ENCODE peak calls at places on chromosomes 7 and 10, in seven cellular contexts. M is heart left ventricle; X is tibial artery; V is right cardiac atrium; Z is pancreas; S is cardiac muscle cell; F is CD8-positive, alpha-beta memory T cell. K is an unnamed sample. For H3K4me1, the result is how much of the 10 kb centered on the place peaks cover.

GRCh38 chr10:128078136-128078969 is 47.9 kb downstream of the MKI67 start:
- DNase-seq in M (no peak), X (no peak), V (peak), Z (no peak), S (peak), F (no peak), K (no peak)

GRCh38 chr10:42850931-42851330 is 68.3 kb downstream of the BMS1 start:
- DNase-seq in M (no peak), X (no peak), V (no peak), Z (no peak), S (no peak), F (no peak), K (no peak)

GRCh38 chr10:3465406-3465891 is 292.9 kb upstream of the PITRM1 start:
- DNase-seq in M (no peak), X (no peak), V (no peak), Z (no peak), S (peak), F (no peak), K (no peak)

GRCh38 chr10:126638542-126638941 is 32.0 kb downstream of the C10orf90 start:
- DNase-seq in M (no peak), X (no peak), V (no peak), Z (no peak), S (no peak), F (no peak), K (no peak)

GRCh38 chr7:166370-167060 is 25.9 kb upstream of the FAM20C start:
- DNase-seq in M (peak), X (no peak), V (peak), Z (no peak), S (peak), F (no peak), K (no peak)

GRCh38 chr10:68125770-68126169 is 16.5 kb downstream of the MYPN start:
- DNase-seq in M (no peak), X (no peak), V (no peak), Z (no peak), S (no peak), F (no peak), K (no peak)

GRCh38 chr10:93461124-93461806 is 20.9 kb downstream of the MYOF start:
- DNase-seq in M (no peak), X (no peak), V (no peak), Z (no peak), S (no peak), F (no peak), K (no peak)

GRCh38 chr10:72784551-72785421 is 92.8 kb downstream of the MCU start:
- DNase-seq in M (peak), X (peak), V (peak), Z (peak), S (peak), F (no peak), K (no peak)

GRCh38 chr7:1994931-1995330 is 237.8 kb downstream of the MAD1L1 start:
- DNase-seq in M (no peak), X (no peak), V (peak), Z (no peak), S (no peak), F (no peak), K (no peak)

GRCh38 chr10:118953598-118953997 is 75.9 kb upstream of the NANOS1 start:
- DNase-seq in M (no peak), X (no peak), V (no peak), Z (no peak), S (no peak), F (no peak), K (no peak)

DNA sequence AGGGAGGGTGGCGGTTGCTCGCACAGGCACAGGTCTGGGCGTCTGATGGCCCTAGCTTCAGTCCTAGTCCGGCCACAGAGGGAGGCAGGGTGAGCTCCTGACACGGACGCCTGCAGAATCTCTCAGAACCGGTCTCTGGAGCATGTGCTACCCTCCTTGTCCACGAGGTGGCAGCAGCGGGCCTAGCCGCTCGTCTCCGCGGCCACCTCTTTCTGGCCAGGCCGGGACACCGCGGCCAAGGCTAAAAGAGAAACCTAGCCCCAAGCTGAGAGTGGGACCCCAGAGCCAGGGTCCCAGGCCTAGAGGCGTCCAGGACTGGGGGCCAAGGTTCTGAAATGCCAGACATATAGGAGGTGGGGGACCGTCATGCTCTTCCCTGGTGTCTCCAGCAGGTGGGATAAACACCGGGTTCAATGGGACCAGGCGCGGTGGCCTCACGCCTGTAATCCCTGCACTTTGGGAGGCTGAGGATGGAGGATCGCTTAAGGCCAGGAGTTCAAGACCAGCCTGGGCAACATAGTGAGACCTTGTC is 3.2 kb upstream of the LAT2 start:
- DNase-seq in M (peak), X (peak), V (peak), Z (peak), S (peak), F (peak), K (peak)
- H3K4me3 ChIP-seq in M (peak), X (peak), V (no peak), Z (no peak), S (no peak), F (no peak), K (peak)

GRCh38 chr7:24871765-24872164 is 108.2 kb downstream of the OSBPL3 start:
- DNase-seq in M (no peak), X (no peak), V (no peak), Z (no peak), S (no peak), F (no peak), K (no peak)
- H3K4me1 ChIP-seq in M (under half), X (under half), V (under half), Z (under half), S (under half), F (under half), K (under half)

DNA sequence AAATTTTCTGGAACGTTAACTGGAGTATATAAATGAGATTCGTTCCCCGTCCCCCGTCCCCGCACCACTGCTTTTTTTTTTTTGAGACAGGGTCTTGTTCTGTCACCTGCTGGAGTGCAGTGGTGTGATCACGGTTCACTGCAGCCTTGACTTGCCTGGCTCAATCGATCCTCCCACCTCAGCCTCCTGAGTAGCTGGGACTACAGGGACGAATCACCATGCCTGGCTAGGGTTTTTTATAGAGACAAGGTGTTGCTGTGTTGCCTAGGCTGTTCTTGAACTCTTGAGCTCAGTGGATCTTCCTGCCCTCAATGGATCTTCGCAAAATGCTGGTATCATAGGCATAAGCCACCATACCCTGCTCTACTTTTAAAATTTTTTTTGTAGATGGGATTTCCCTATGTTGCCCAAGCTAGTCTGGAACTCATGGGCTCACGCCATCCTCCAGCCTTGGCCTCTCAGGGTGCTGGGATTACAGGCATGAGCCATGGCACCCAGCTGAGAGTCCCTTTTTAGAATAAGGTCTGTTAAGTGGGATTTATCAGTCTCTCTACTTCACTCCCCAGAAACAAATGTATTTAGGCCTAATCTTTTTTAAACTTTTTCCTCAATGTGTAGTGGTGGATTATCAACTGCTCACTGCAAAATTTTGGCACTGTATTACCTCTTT is 122.9 kb downstream of the LYZL1 start:
- DNase-seq in M (no peak), X (no peak), V (no peak), Z (no peak), S (peak), F (no peak), K (no peak)
- H3K4me3 ChIP-seq in M (peak), X (no peak), V (peak), Z (no peak), S (no peak), F (no peak), K (no peak)

GRCh38 chr10:74025380-74025978 is 27.6 kb downstream of the VCL start:
- DNase-seq in M (no peak), X (no peak), V (no peak), Z (no peak), S (no peak), F (no peak), K (no peak)

GRCh38 chr10:74018241-74018640 is 20.3 kb downstream of the VCL start:
- DNase-seq in M (no peak), X (no peak), V (no peak), Z (no peak), S (no peak), F (no peak), K (no peak)

GRCh38 chr10:74022941-74023629 is 25.2 kb downstream of the VCL start:
- DNase-seq in M (no peak), X (no peak), V (no peak), Z (no peak), S (no peak), F (no peak), K (no peak)

GRCh38 chr10:74024600-74024999 is 26.7 kb downstream of the VCL start:
- DNase-seq in M (no peak), X (no peak), V (no peak), Z (no peak), S (no peak), F (no peak), K (no peak)

GRCh38 chr10:74021248-74022055 is 23.5 kb downstream of the VCL start:
- DNase-seq in M (no peak), X (no peak), V (no peak), Z (no peak), S (peak), F (no peak), K (no peak)
- H3K4me1 ChIP-seq in M (half or more), X (under half), V (under half), Z (under half), S (under half), F (under half), K (under half)

K was measured in CD8-positive, alpha-beta T cell.